ENCODE peak calls at places on chromosomes 4 and X, in four cellular contexts. R, U, H and S are unnamed samples.

GRCh38 chrX:133335027-133335426 is 80.3 kb downstream of the GPC4 start:
- DNase-seq in H (peak; percentile 51), U (peak; percentile 31), R (peak; percentile 32), S (peak; percentile 1)

GRCh38 chr4:169723207-169723606 is 34.5 kb downstream of the HPF1 start:
- DNase-seq in R (peak; percentile 25), H (peak; percentile 16), U (no peak), S (no peak)

GRCh38 chr4:12399781-12400180 is 971.1 kb upstream of the HS3ST1 start:
- DNase-seq in U (no peak), R (no peak), H (no peak), S (no peak)

GRCh38 chr4:140059159-140059558 is 94.8 kb downstream of the MAML3 start:
- DNase-seq in R (peak; percentile 37), H (no peak), U (no peak), S (no peak)

GRCh38 chr4:174763454-174764104 is 65.5 kb downstream of the GLRA3 start:
- DNase-seq in U (no peak), R (peak; percentile 18), H (no peak), S (no peak)

GRCh38 chr4:156676116-156676851 is 295.3 kb downstream of the PDGFC start:
- DNase-seq in U (no peak), R (no peak), H (no peak), S (no peak)

GRCh38 chr4:26289421-26289820 is 31.4 kb upstream of the RBPJ start:
- DNase-seq in R (no peak), U (no peak), H (no peak), S (no peak)

GRCh38 chr4:85895755-85896154 is 420.8 kb downstream of the ARHGAP24 start:
- DNase-seq in U (no peak), R (no peak), H (no peak), S (no peak)

GRCh38 chr4:30718889-30719252 is 1.3 kb upstream of the PCDH7 start:
- DNase-seq in H (no peak), R (peak; percentile 59), U (no peak), S (no peak)